ENCODE peak calls at places on chromosomes 7 and 10, in four cellular contexts. Y is astrocyte of the spinal cord; N is CD8-positive, alpha-beta T cell; U is Caco-2. L is an unnamed sample.

GRCh38 chr10:127945335-127945734 is 38.4 kb downstream of the PTPRE start:
- DNase-seq in Y (peak), N (no peak), U (no peak), L (no peak)

GRCh38 chr7:954330-955238 is at the start of gene ADAP1:
- DNase-seq in Y (no peak), N (peak), U (peak), L (peak)

GRCh38 chr10:78777466-78778256 is 291.1 kb upstream of the ZMIZ1 start:
- DNase-seq in Y (peak), N (no peak), U (no peak), L (no peak)

GRCh38 chr10:72690071-72690755 is 1.7 kb upstream of the MCU start:
- DNase-seq in Y (no peak), N (no peak), U (no peak), L (no peak)

GRCh38 chr7:18278306-18278705 is 217.2 kb upstream of the HDAC9 start:
- DNase-seq in Y (peak), N (no peak), U (no peak), L (no peak)

GRCh38 chr7:128791121-128791967 is 424 bp upstream of the CCDC136 start:
- DNase-seq in Y (peak), N (peak), U (peak), L (peak)

GRCh38 chr7:27199820-27200760 is at the start of gene HOXA13:
- DNase-seq in Y (no peak), N (peak), U (peak), L (no peak)

GRCh38 chr10:80596391-80597257 is 58.9 kb downstream of the SH2D4B start:
- DNase-seq in Y (peak), N (peak), U (peak), L (peak)

GRCh38 chr7:114214454-114214853 is 200.2 kb upstream of the FOXP2 start:
- DNase-seq in Y (no peak), N (no peak), U (no peak), L (no peak)

GRCh38 chr7:98700533-98700932 is 83.4 kb downstream of the NPTX2 start:
- DNase-seq in Y (no peak), N (no peak), U (no peak), L (no peak)

GRCh38 chr7:32089678-32090077 is 19.5 kb upstream of the PDE1C start:
- DNase-seq in Y (no peak), N (no peak), U (no peak), L (no peak)
- TF ChIP-seq CTCF in Y (no peak), N (no peak), U (no peak), L (no peak)

GRCh38 chr7:143345428-143345900 is 17.0 kb downstream of the FAM131B start:
- DNase-seq in Y (peak), N (peak), U (peak), L (peak)
- TF ChIP-seq CTCF in Y (peak), N (peak), U (peak), L (peak)

GRCh38 chr7:144787127-144787526 is 48.7 kb downstream of the TPK1 start:
- DNase-seq in Y (no peak), N (no peak), U (peak), L (no peak)
- TF ChIP-seq CTCF in Y (no peak), N (no peak), U (no peak), L (peak)

GRCh38 chr7:147513451-147513850 is 1077.1 kb upstream of the C7orf33 start:
- DNase-seq in Y (no peak), N (no peak), U (no peak), L (no peak)
- TF ChIP-seq CTCF in Y (no peak), N (no peak), U (no peak), L (no peak)

GRCh38 chr7:149866817-149867447 is 6.8 kb upstream of the ATP6V0E2 start:
- DNase-seq in Y (peak), N (no peak), U (no peak), L (no peak)
- TF ChIP-seq CTCF in Y (no peak), N (no peak), U (no peak), L (no peak)

GRCh38 chr7:95373323-95373722 is 22.9 kb downstream of the PON3 start:
- DNase-seq in Y (no peak), N (no peak), U (no peak), L (no peak)
- TF ChIP-seq CTCF in Y (no peak), N (no peak), U (no peak), L (no peak)

DNA sequence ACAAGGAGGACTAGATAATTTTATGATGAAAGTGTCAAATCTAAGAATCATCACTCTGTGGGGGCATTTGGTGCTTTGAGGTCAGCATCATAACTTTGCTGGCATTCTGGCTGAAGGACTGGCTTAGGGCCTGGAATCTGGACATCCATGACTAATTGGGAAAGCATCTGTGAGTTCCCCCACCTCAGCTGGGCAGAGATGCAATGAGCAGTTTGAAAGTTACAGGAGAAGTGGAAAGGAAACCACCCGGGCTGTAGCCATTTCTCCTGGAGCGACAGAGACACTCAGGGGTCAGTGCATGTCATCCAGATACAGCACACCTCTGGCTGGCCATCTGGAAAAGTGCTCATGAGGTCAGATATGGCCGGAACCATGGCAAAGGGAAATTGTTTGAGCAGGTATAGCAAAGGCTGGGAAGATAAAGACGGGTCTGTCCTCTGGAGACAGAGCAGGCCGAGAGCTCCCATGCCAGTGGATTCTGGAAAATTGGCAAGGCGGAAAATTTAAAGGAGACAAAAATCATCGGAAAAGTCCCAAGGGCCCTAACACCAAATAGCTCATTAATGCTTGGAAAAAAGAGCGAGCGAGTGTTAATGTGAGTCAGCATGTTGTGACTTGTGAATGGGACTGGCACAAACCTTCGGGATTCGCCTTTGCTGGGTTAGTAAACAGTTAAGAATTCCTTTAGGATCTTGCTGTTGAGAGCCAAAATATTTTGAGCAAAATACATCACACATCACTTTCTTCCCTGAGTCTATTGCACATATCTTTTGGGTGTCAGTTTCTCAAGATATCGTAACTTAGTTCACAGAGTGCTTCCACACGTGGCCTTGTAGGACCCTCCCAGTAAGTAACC is 188.4 kb upstream of the AGK start:
- DNase-seq in Y (peak), N (no peak), U (no peak), L (no peak)
- TF ChIP-seq CTCF in Y (no peak), N (no peak), U (no peak), L (no peak)

DNA sequence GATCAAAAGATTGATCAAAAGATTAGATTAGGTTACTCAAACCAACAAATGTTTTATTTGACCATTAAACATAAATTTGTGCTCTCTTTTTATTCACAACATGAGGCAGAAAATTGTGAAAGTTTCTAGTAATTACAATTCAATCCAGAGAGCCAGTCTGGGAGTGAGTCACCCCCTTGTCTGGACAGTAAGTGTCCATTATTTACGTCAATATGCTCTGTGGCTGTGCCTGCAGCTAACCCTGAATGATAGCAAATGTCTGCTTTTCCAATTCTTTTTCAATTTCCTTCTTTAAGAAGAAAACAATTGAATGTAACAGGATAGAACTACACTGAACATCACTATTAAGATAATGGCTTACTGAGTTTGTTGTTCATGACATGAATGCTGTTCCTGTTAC is 27.9 kb downstream of the GNG11 start:
- DNase-seq in Y (peak), N (no peak), U (no peak), L (no peak)
- TF ChIP-seq CTCF in Y (no peak), N (no peak), U (no peak), L (no peak)

GRCh38 chr10:31620236-31621151 is 301.5 kb downstream of the ZEB1 start:
- DNase-seq in Y (peak), N (no peak), U (no peak), L (no peak)
- TF ChIP-seq CTCF in Y (peak), N (no peak), U (no peak), L (no peak)

L was measured in neural crest cell.